ENCODE peak calls at places on chromosome 19, in ten cellular contexts. One of them, this sample, is unnamed.

GRCh38 chr19:49890349-49891311 is 6.1 kb downstream of the IL4I1 start:
- DNase-seq in tibial artery: no peak
- DNase-seq in GM12878: no peak
- DNase-seq in astrocyte: no peak
- DNase-seq in osteoblast: no peak
- DNase-seq in transverse colon: peak; percentile 67
- DNase-seq in small intestine: peak; percentile 67
- DNase-seq in cardiac muscle cell: peak; percentile 64
- DNase-seq in A549: no peak
- DNase-seq in SJSA1: no peak
- DNase-seq in this sample: peak; percentile 35

GRCh38 chr19:32464279-32464678 is 58.7 kb downstream of the DPY19L3 start:
- DNase-seq in tibial artery: no peak
- DNase-seq in small intestine: peak; percentile 17
- DNase-seq in cardiac muscle cell: no peak
- DNase-seq in astrocyte: no peak
- DNase-seq in GM12878: no peak
- DNase-seq in osteoblast: no peak
- DNase-seq in A549: peak; percentile 44
- DNase-seq in transverse colon: no peak
- DNase-seq in SJSA1: no peak
- DNase-seq in this sample: no peak

GRCh38 chr19:7419777-7420439 is 68.9 kb downstream of the PEX11G start:
- DNase-seq in tibial artery: no peak
- DNase-seq in small intestine: no peak
- DNase-seq in osteoblast: peak; percentile 23
- DNase-seq in astrocyte: no peak
- DNase-seq in A549: no peak
- DNase-seq in transverse colon: no peak
- DNase-seq in GM12878: no peak
- DNase-seq in cardiac muscle cell: no peak
- DNase-seq in SJSA1: no peak
- DNase-seq in this sample: no peak

GRCh38 chr19:36489920-36490415 is 607 bp upstream of the ZNF566 start:
- DNase-seq in astrocyte: peak; percentile 95
- DNase-seq in osteoblast: peak; percentile 97
- DNase-seq in cardiac muscle cell: peak; percentile 95
- DNase-seq in A549: peak; percentile 98
- DNase-seq in tibial artery: peak; percentile 66
- DNase-seq in transverse colon: peak; percentile 83
- DNase-seq in small intestine: peak; percentile 91
- DNase-seq in SJSA1: no peak
- DNase-seq in GM12878: peak; percentile 73
- DNase-seq in this sample: peak; percentile 89

GRCh38 chr19:30695171-30695875 is 323.1 kb downstream of the ZNF536 start:
- DNase-seq in astrocyte: no peak
- DNase-seq in transverse colon: no peak
- DNase-seq in osteoblast: no peak
- DNase-seq in cardiac muscle cell: peak; percentile 48
- DNase-seq in A549: no peak
- DNase-seq in small intestine: no peak
- DNase-seq in GM12878: no peak
- DNase-seq in tibial artery: no peak
- DNase-seq in SJSA1: no peak
- DNase-seq in this sample: no peak

GRCh38 chr19:4327252-4327876 is 11.3 kb downstream of the STAP2 start:
- DNase-seq in small intestine: no peak
- DNase-seq in transverse colon: peak; percentile 83
- DNase-seq in tibial artery: peak; percentile 32
- DNase-seq in GM12878: no peak
- DNase-seq in osteoblast: peak; percentile 90
- DNase-seq in cardiac muscle cell: peak; percentile 93
- DNase-seq in A549: peak; percentile 33
- DNase-seq in SJSA1: peak; percentile 39
- DNase-seq in astrocyte: no peak
- DNase-seq in this sample: peak; percentile 25

GRCh38 chr19:3178973-3179738 is 587 bp downstream of the S1PR4 start:
- DNase-seq in cardiac muscle cell: no peak
- DNase-seq in osteoblast: peak; percentile 53
- DNase-seq in SJSA1: no peak
- DNase-seq in small intestine: no peak
- DNase-seq in GM12878: no peak
- DNase-seq in astrocyte: no peak
- DNase-seq in tibial artery: no peak
- DNase-seq in transverse colon: no peak
- DNase-seq in A549: no peak
- DNase-seq in this sample: no peak

GRCh38 chr19:377801-378581 is 31.0 kb downstream of the C2CD4C start:
- DNase-seq in astrocyte: no peak
- DNase-seq in small intestine: no peak
- DNase-seq in GM12878: no peak
- DNase-seq in SJSA1: no peak
- DNase-seq in osteoblast: peak; percentile 78
- DNase-seq in cardiac muscle cell: no peak
- DNase-seq in A549: peak; percentile 44
- DNase-seq in tibial artery: no peak
- DNase-seq in transverse colon: no peak
- DNase-seq in this sample: no peak

GRCh38 chr19:33125929-33126388 is 6.0 kb upstream of the WDR88 start:
- DNase-seq in osteoblast: peak; percentile 93
- DNase-seq in A549: peak; percentile 85
- DNase-seq in transverse colon: peak; percentile 46
- DNase-seq in GM12878: peak; percentile 16
- DNase-seq in astrocyte: peak; percentile 40
- DNase-seq in cardiac muscle cell: peak; percentile 69
- DNase-seq in tibial artery: peak; percentile 37
- DNase-seq in SJSA1: peak; percentile 50
- DNase-seq in small intestine: peak; percentile 61
- DNase-seq in this sample: peak; percentile 59

GRCh38 chr19:6521718-6522646 is 8.8 kb upstream of the TNFSF9 start:
- DNase-seq in A549: no peak
- DNase-seq in astrocyte: no peak
- DNase-seq in transverse colon: peak; percentile 61
- DNase-seq in SJSA1: no peak
- DNase-seq in small intestine: peak; percentile 15
- DNase-seq in GM12878: peak; percentile 95
- DNase-seq in cardiac muscle cell: no peak
- DNase-seq in osteoblast: peak; percentile 76
- DNase-seq in tibial artery: no peak
- DNase-seq in this sample: peak; percentile 20

GRCh38 chr19:9961103-9961502 is 24.8 kb upstream of the OLFM2 start:
- DNase-seq in GM12878: no peak
- DNase-seq in astrocyte: no peak
- DNase-seq in osteoblast: peak; percentile 74
- DNase-seq in tibial artery: no peak
- DNase-seq in A549: no peak
- DNase-seq in small intestine: no peak
- DNase-seq in cardiac muscle cell: no peak
- DNase-seq in SJSA1: no peak
- DNase-seq in transverse colon: no peak
- DNase-seq in this sample: no peak

GRCh38 chr19:533485-534058 is 2.0 kb downstream of the CDC34 start:
- DNase-seq in SJSA1: no peak
- DNase-seq in transverse colon: no peak
- DNase-seq in cardiac muscle cell: no peak
- DNase-seq in small intestine: no peak
- DNase-seq in osteoblast: no peak
- DNase-seq in tibial artery: no peak
- DNase-seq in GM12878: no peak
- DNase-seq in astrocyte: no peak
- DNase-seq in A549: no peak
- DNase-seq in this sample: no peak

GRCh38 chr19:35509018-35509652 is 4.3 kb downstream of the DMKN start:
- DNase-seq in A549: peak; percentile 53
- DNase-seq in transverse colon: peak; percentile 71
- DNase-seq in SJSA1: no peak
- DNase-seq in GM12878: peak; percentile 40
- DNase-seq in cardiac muscle cell: peak; percentile 63
- DNase-seq in small intestine: peak; percentile 37
- DNase-seq in astrocyte: no peak
- DNase-seq in osteoblast: peak; percentile 86
- DNase-seq in tibial artery: no peak
- DNase-seq in this sample: no peak

GRCh38 chr19:6021878-6022569 is 44.1 kb upstream of the RANBP3 start:
- DNase-seq in transverse colon: peak; percentile 81
- DNase-seq in astrocyte: peak; percentile 25
- DNase-seq in SJSA1: peak; percentile 15
- DNase-seq in A549: peak; percentile 66
- DNase-seq in osteoblast: peak; percentile 95
- DNase-seq in small intestine: peak; percentile 76
- DNase-seq in cardiac muscle cell: peak; percentile 90
- DNase-seq in GM12878: peak; percentile 17
- DNase-seq in tibial artery: peak; percentile 70
- DNase-seq in this sample: peak; percentile 72

DNA sequence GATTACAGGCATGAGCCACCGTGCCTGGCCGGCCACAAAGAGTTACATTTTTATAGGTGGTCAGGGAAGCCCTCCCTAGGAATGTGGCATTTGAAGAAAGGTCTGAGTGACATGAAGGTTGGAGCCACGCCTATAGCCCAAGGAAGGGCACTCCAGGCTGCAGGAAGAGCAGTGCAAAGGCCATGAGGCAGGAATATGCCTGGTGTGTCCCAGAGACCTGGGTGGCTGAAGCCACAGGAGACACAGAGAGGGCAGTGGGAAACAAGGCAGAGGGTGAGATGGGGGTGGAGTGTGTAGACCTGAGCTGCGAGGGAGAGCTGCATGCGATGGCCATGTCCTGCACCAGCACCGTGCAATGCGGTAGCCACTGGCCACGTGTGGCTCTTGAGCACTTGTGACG is 4.9 kb downstream of the PNMA8B start:
- DNase-seq in SJSA1: no peak
- DNase-seq in cardiac muscle cell: no peak
- DNase-seq in tibial artery: no peak
- DNase-seq in transverse colon: no peak
- DNase-seq in astrocyte: no peak
- DNase-seq in osteoblast: no peak
- DNase-seq in small intestine: no peak
- DNase-seq in GM12878: no peak
- DNase-seq in A549: no peak
- DNase-seq in this sample: no peak
- H3K4me1 ChIP-seq in SJSA1: peaks cover 5% of the 10 kb centered on the region
- H3K4me1 ChIP-seq in cardiac muscle cell: peaks cover 6% of the 10 kb centered on the region
- H3K4me1 ChIP-seq in tibial artery: no peaks in the 10 kb centered on the region
- H3K4me1 ChIP-seq in transverse colon: peaks cover 44% of the 10 kb centered on the region
- H3K4me1 ChIP-seq in astrocyte: peaks cover 23% of the 10 kb centered on the region
- H3K4me1 ChIP-seq in osteoblast: peaks cover 12% of the 10 kb centered on the region
- H3K4me1 ChIP-seq in small intestine: no peaks in the 10 kb centered on the region
- H3K4me1 ChIP-seq in GM12878: no peaks in the 10 kb centered on the region
- H3K4me1 ChIP-seq in A549: peaks cover 10% of the 10 kb centered on the region
- H3K4me1 ChIP-seq in this sample: no peaks in the 10 kb centered on the region

GRCh38 chr19:15282311-15282705 is 50.0 kb downstream of the BRD4 start:
- DNase-seq in transverse colon: no peak
- DNase-seq in A549: no peak
- DNase-seq in SJSA1: no peak
- DNase-seq in GM12878: no peak
- DNase-seq in astrocyte: no peak
- DNase-seq in tibial artery: no peak
- DNase-seq in small intestine: no peak
- DNase-seq in cardiac muscle cell: no peak
- DNase-seq in osteoblast: no peak
- DNase-seq in this sample: no peak

GRCh38 chr19:15284896-15285295 is 47.4 kb downstream of the BRD4 start:
- DNase-seq in transverse colon: no peak
- DNase-seq in small intestine: no peak
- DNase-seq in cardiac muscle cell: no peak
- DNase-seq in osteoblast: no peak
- DNase-seq in tibial artery: no peak
- DNase-seq in GM12878: no peak
- DNase-seq in astrocyte: no peak
- DNase-seq in A549: no peak
- DNase-seq in SJSA1: no peak
- DNase-seq in this sample: no peak

GRCh38 chr19:15283141-15283885 is 49.0 kb downstream of the BRD4 start:
- DNase-seq in cardiac muscle cell: peak; percentile 19
- DNase-seq in A549: no peak
- DNase-seq in astrocyte: peak; percentile 73
- DNase-seq in SJSA1: no peak
- DNase-seq in tibial artery: peak; percentile 52
- DNase-seq in small intestine: no peak
- DNase-seq in GM12878: no peak
- DNase-seq in transverse colon: no peak
- DNase-seq in osteoblast: no peak
- DNase-seq in this sample: no peak

GRCh38 chr19:15285896-15286591 is 46.3 kb downstream of the BRD4 start:
- DNase-seq in SJSA1: no peak
- DNase-seq in transverse colon: no peak
- DNase-seq in A549: no peak
- DNase-seq in cardiac muscle cell: no peak
- DNase-seq in GM12878: peak; percentile 75
- DNase-seq in osteoblast: no peak
- DNase-seq in small intestine: peak; percentile 28
- DNase-seq in astrocyte: no peak
- DNase-seq in tibial artery: no peak
- DNase-seq in this sample: no peak

GRCh38 chr19:15284091-15284490 is 48.2 kb downstream of the BRD4 start:
- DNase-seq in osteoblast: no peak
- DNase-seq in tibial artery: no peak
- DNase-seq in small intestine: no peak
- DNase-seq in GM12878: no peak
- DNase-seq in astrocyte: no peak
- DNase-seq in transverse colon: no peak
- DNase-seq in A549: no peak
- DNase-seq in cardiac muscle cell: no peak
- DNase-seq in SJSA1: no peak
- DNase-seq in this sample: no peak
- H3K4me1 ChIP-seq in osteoblast: peaks cover 52% of the 10 kb centered on the region
- H3K4me1 ChIP-seq in tibial artery: no peaks in the 10 kb centered on the region
- H3K4me1 ChIP-seq in small intestine: peaks cover 5% of the 10 kb centered on the region
- H3K4me1 ChIP-seq in GM12878: peaks cover 64% of the 10 kb centered on the region
- H3K4me1 ChIP-seq in astrocyte: peaks cover 42% of the 10 kb centered on the region
- H3K4me1 ChIP-seq in transverse colon: peaks cover 99% of the 10 kb centered on the region
- H3K4me1 ChIP-seq in A549: peaks cover 83% of the 10 kb centered on the region
- H3K4me1 ChIP-seq in cardiac muscle cell: peaks cover 71% of the 10 kb centered on the region
- H3K4me1 ChIP-seq in SJSA1: peaks cover 57% of the 10 kb centered on the region
- H3K4me1 ChIP-seq in this sample: peaks cover 18% of the 10 kb centered on the region

GRCh38 chr19:41548047-41548446 is 27.9 kb upstream of the CEACAM21 start:
- DNase-seq in osteoblast: no peak
- DNase-seq in transverse colon: no peak
- DNase-seq in small intestine: no peak
- DNase-seq in astrocyte: no peak
- DNase-seq in cardiac muscle cell: no peak
- DNase-seq in A549: no peak
- DNase-seq in SJSA1: no peak
- DNase-seq in tibial artery: no peak
- DNase-seq in GM12878: no peak
- DNase-seq in this sample: no peak
- H3K4me1 ChIP-seq in osteoblast: no peaks in the 10 kb centered on the region
- H3K4me1 ChIP-seq in transverse colon: peaks cover 11% of the 10 kb centered on the region
- H3K4me1 ChIP-seq in small intestine: no peaks in the 10 kb centered on the region
- H3K4me1 ChIP-seq in astrocyte: no peaks in the 10 kb centered on the region
- H3K4me1 ChIP-seq in cardiac muscle cell: no peaks in the 10 kb centered on the region
- H3K4me1 ChIP-seq in A549: no peaks in the 10 kb centered on the region
- H3K4me1 ChIP-seq in SJSA1: no peaks in the 10 kb centered on the region
- H3K4me1 ChIP-seq in tibial artery: no peaks in the 10 kb centered on the region
- H3K4me1 ChIP-seq in GM12878: peaks cover 26% of the 10 kb centered on the region
- H3K4me1 ChIP-seq in this sample: no peaks in the 10 kb centered on the region

DNA sequence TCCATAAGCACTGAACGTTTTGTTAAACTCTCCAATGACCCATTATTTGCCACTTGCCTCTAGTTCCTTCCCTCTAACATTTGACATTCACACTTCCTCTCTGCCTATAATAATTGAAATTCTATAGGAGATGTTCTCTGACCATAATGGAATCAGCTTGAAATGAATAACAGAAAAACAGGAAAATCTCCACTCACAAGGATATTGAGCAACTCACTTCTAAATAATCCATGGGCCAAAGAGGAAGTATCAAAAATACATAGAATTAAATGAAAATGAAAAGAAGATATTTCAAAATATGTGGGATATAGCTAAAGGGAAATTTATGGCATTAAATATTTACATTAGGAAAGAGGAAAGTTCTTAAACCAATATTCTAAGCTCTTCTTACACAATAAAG is 3.4 kb upstream of the FCGBP start:
- DNase-seq in GM12878: no peak
- DNase-seq in small intestine: no peak
- DNase-seq in cardiac muscle cell: no peak
- DNase-seq in A549: no peak
- DNase-seq in astrocyte: no peak
- DNase-seq in transverse colon: no peak
- DNase-seq in osteoblast: no peak
- DNase-seq in SJSA1: no peak
- DNase-seq in tibial artery: no peak
- DNase-seq in this sample: no peak
- H3K4me1 ChIP-seq in GM12878: peaks cover 36% of the 10 kb centered on the region
- H3K4me1 ChIP-seq in small intestine: peaks cover 8% of the 10 kb centered on the region
- H3K4me1 ChIP-seq in cardiac muscle cell: no peaks in the 10 kb centered on the region
- H3K4me1 ChIP-seq in A549: peaks cover 53% of the 10 kb centered on the region
- H3K4me1 ChIP-seq in astrocyte: no peaks in the 10 kb centered on the region
- H3K4me1 ChIP-seq in transverse colon: peaks cover 66% of the 10 kb centered on the region
- H3K4me1 ChIP-seq in osteoblast: no peaks in the 10 kb centered on the region
- H3K4me1 ChIP-seq in SJSA1: no peaks in the 10 kb centered on the region
- H3K4me1 ChIP-seq in tibial artery: no peaks in the 10 kb centered on the region
- H3K4me1 ChIP-seq in this sample: peaks cover 41% of the 10 kb centered on the region

This sample was measured in DND-41.